ENCODE peak calls at places on chromosomes 13 and 19, in six cellular contexts. O, B, W, K, X and D are unnamed samples.

GRCh38 chr13:48194392-48194754 is 38.6 kb upstream of the ITM2B start:
- DNase-seq in O (peak), B (peak), W (no peak), K (no peak), X (no peak), D (no peak)

GRCh38 chr13:88051746-88052482 is 380.7 kb downstream of the SLITRK5 start:
- DNase-seq in O (no peak), B (no peak), W (peak), K (no peak), X (no peak), D (no peak)

GRCh38 chr19:39874404-39874803 is 28.2 kb upstream of the FBL start:
- DNase-seq in O (no peak), B (no peak), W (no peak), K (no peak), X (no peak), D (no peak)

GRCh38 chr13:60032836-60033235 is 130.9 kb downstream of the DIAPH3 start:
- DNase-seq in O (no peak), B (no peak), W (no peak), K (no peak), X (no peak), D (no peak)

GRCh38 chr19:35278578-35279284 is 3.6 kb upstream of the HAMP start:
- DNase-seq in O (no peak), B (no peak), W (no peak), K (no peak), X (no peak), D (no peak)

GRCh38 chr19:3880471-3881271 is at the start of gene ATCAY:
- DNase-seq in O (peak), B (no peak), W (peak), K (no peak), X (no peak), D (no peak)

GRCh38 chr19:46830864-46831263 is 19.8 kb downstream of the AP2S1 start:
- DNase-seq in O (no peak), B (no peak), W (no peak), K (no peak), X (no peak), D (no peak)

GRCh38 chr19:12090807-12091206 is 26.3 kb downstream of the ZNF844 start:
- DNase-seq in O (peak), B (peak), W (peak), K (no peak), X (no peak), D (no peak)

GRCh38 chr13:25827986-25828385 is 223.8 kb downstream of the SHISA2 start:
- DNase-seq in O (no peak), B (no peak), W (no peak), K (no peak), X (no peak), D (no peak)

GRCh38 chr19:35513975-35514809 is 743 bp upstream of the DMKN start:
- DNase-seq in O (peak), B (no peak), W (peak), K (no peak), X (peak), D (no peak)

GRCh38 chr13:86933676-86934075 is 737.5 kb upstream of the SLITRK5 start:
- DNase-seq in O (no peak), B (no peak), W (no peak), K (no peak), X (no peak), D (no peak)

GRCh38 chr13:34076943-34077703 is 259.2 kb downstream of the RFC3 start:
- DNase-seq in O (peak), B (peak), W (no peak), K (no peak), X (peak), D (no peak)

GRCh38 chr19:39197808-39198207 is 1.0 kb downstream of the NCCRP1 start:
- DNase-seq in O (no peak), B (peak), W (no peak), K (no peak), X (no peak), D (no peak)

GRCh38 chr19:43518051-43518450 is 8.9 kb downstream of the ETHE1 start:
- DNase-seq in O (no peak), B (no peak), W (no peak), K (no peak), X (no peak), D (no peak)

GRCh38 chr19:2266183-2266993 is 10.2 kb upstream of the JSRP1 start:
- DNase-seq in O (peak), B (peak), W (no peak), K (no peak), X (no peak), D (no peak)

GRCh38 chr19:48194041-48194871 is 23.8 kb downstream of the ZSWIM9 start:
- DNase-seq in O (peak), B (no peak), W (peak), K (peak), X (no peak), D (no peak)

GRCh38 chr13:80341098-80341701 is at the start of gene SPRY2:
- DNase-seq in O (peak), B (peak), W (peak), K (peak), X (peak), D (peak)

GRCh38 chr13:98653471-98653985 is 76.6 kb upstream of the STK24 start:
- DNase-seq in O (peak), B (peak), W (peak), K (peak), X (peak), D (peak)

GRCh38 chr13:41774605-41775218 is 186.2 kb downstream of the VWA8 start:
- DNase-seq in O (no peak), B (no peak), W (no peak), K (no peak), X (no peak), D (no peak)

GRCh38 chr13:51675385-51675784 is 91.1 kb downstream of the WDFY2 start:
- DNase-seq in O (no peak), B (no peak), W (no peak), K (no peak), X (no peak), D (peak)

GRCh38 chr19:1222394-1222793 is 15.4 kb downstream of the CBARP start:
- DNase-seq in O (no peak), B (no peak), W (no peak), K (no peak), X (no peak), D (no peak)

GRCh38 chr19:1219786-1220451 is 14.3 kb downstream of the STK11 start:
- DNase-seq in O (no peak), B (no peak), W (no peak), K (no peak), X (no peak), D (no peak)

GRCh38 chr19:1221904-1222255 is 15.9 kb downstream of the CBARP start:
- DNase-seq in O (no peak), B (no peak), W (no peak), K (no peak), X (no peak), D (no peak)

GRCh38 chr19:1220452-1221037 is 15.0 kb downstream of the STK11 start:
- DNase-seq in O (no peak), B (no peak), W (no peak), K (no peak), X (no peak), D (no peak)

DNA sequence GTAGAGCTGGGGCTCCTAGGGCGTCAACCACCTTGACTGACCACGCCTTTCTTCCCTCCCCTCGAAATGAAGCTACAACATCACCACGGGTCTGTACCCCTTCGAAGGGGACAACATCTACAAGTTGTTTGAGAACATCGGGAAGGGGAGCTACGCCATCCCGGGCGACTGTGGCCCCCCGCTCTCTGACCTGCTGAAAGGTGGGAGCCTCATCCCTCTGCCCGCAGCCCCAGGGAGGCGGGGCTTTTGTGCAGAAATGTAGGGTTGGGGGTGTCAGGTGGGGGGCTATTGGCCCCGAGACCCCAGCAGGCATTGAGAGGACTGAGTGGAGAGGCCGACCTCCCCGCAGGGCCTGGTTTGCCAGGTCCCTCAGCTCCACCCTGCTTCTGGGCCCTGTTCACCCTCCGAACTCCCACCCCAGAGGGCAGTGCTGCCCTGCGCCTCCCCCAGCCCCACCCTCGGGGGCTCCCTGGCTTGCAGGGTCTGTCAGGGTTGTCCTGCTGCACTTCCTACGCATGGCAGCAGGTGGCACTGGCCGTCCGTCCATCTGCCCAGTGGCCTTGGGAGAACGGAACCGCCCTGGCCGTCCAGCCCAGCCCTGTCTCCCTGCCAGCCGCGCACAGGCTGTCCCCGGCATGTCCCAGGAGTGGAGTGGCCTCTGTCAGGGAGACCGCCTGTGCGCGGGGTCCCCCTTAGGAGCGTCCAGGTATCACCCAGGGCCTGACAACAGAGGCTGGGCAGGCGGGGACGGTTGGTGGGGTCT is 15.7 kb downstream of the STK11 start:
- DNase-seq in O (peak), B (peak), W (no peak), K (no peak), X (no peak), D (no peak)
- H3K27ac ChIP-seq in O (peak), B (no peak), W (no peak), K (no peak), X (no peak), D (no peak)

DNA sequence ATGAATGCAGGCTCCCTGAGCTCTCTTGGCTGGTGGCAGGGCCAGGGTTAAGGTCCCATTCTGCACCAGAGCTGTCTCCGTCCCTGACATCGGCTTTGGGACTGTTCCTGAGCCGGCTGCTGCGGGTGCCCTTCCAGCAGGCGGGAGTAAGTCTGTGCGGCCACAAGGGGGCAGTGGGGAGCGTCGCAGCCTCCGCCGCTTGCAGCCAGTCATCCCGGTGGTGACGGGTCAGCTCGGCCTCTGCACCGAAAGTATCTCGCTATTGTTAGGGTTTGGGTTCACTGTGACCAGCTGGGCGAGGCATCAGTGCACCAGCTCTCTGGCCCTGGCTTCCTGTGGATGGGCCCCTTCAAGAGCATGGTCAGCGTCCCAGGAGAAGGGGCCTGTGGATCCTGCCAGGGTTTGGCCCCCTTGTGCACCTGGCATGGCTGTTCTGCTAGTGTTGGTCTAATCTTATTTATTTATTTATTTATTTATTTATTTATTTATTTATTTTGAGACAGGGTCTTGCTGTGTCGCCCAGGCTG is 15.1 kb downstream of the NDUFB7 start:
- DNase-seq in O (peak), B (peak), W (peak), K (no peak), X (peak), D (no peak)
- H3K27ac ChIP-seq in O (no peak), B (peak), W (no peak), K (peak), X (peak), D (peak)

GRCh38 chr13:107234315-107234714 is 666.4 kb upstream of the ARGLU1 start:
- DNase-seq in O (no peak), B (no peak), W (no peak), K (no peak), X (no peak), D (no peak)
- H3K27ac ChIP-seq in O (no peak), B (no peak), W (no peak), K (no peak), X (no peak), D (no peak)

DNA sequence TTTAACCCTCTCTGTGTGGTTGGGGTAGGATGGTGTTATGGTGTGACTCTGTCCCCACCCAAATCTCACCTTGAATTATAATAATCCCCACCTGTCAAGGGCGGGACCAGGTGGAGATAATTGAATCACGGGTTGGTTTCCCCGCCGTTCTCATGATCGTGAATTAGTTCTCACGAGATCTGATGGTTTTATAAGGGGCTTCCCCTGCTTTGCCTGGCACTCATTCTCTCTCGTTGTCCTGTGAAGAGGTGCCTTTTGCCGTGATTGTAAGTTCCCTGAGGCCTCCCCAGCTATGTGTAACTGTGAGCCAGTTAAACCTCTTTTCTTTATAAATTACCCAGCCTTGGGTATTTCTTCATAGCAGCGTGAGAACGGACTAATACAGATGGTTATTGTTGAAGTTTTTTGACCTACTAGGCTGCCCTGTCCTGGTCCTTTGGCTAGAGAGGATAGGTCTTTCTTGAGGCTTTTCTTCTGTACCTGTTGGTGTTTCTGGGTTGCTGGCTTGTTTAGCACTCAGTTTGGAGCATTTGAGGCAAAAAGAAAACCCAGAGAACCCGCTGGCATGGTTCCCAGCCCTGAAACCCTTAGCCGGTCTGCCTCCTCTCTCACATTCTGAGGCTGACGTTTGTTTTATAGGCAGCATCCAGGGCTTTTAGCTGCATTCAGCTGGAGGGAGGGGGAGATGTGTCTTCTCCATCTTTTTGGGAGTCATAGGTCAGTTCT is 69.0 kb downstream of the ARHGEF7 start:
- DNase-seq in O (peak), B (no peak), W (no peak), K (no peak), X (no peak), D (no peak)
- H3K27ac ChIP-seq in O (no peak), B (no peak), W (no peak), K (no peak), X (no peak), D (no peak)